ENCODE peak calls at places on chromosomes 7 and 10, in five cellular contexts. J is GM23248, P is H9, Q is esophagus squamous epithelium, H is PC-3. T is an unnamed sample.

GRCh38 chr10:21184216-21184615 is 287.1 kb upstream of the NEBL start:
- DNase-seq in J (no peak), P (no peak), Q (no peak), H (peak; percentile 75), T (no peak)

GRCh38 chr7:148982596-148983219 is 45.6 kb downstream of the PDIA4 start:
- DNase-seq in J (peak; percentile 70), P (no peak), Q (no peak), H (peak; percentile 18), T (no peak)

GRCh38 chr7:44567884-44568283 is 5.8 kb downstream of the DDX56 start:
- DNase-seq in J (no peak), P (no peak), Q (no peak), H (no peak), T (no peak)

GRCh38 chr10:4316166-4316810 is 509.7 kb upstream of the AKR1E2 start:
- DNase-seq in J (peak; percentile 97), P (no peak), Q (no peak), H (no peak), T (no peak)

GRCh38 chr7:43454936-43455518 is 127.9 kb upstream of the STK17A start:
- DNase-seq in J (peak; percentile 72), P (no peak), Q (no peak), H (peak; percentile 66), T (no peak)

GRCh38 chr10:114151486-114151885 is 22.5 kb downstream of the CCDC186 start:
- DNase-seq in J (peak; percentile 93), P (no peak), Q (no peak), H (peak; percentile 81), T (peak; percentile 86)

GRCh38 chr10:1094112-1095057 is 38.2 kb downstream of the WDR37 start:
- DNase-seq in J (no peak), P (no peak), Q (no peak), H (no peak), T (no peak)

GRCh38 chr7:150845471-150845870 is 6.8 kb upstream of the AOC1 start:
- DNase-seq in J (peak; percentile 2), P (peak; percentile 21), Q (no peak), H (no peak), T (no peak)

GRCh38 chr10:96588601-96589419 is 2.0 kb upstream of the TM9SF3 start:
- DNase-seq in J (peak; percentile 52), P (no peak), Q (no peak), H (no peak), T (peak; percentile 63)

GRCh38 chr10:112953075-112953501 is 3.0 kb downstream of the TCF7L2 start:
- DNase-seq in J (peak; percentile 60), P (no peak), Q (no peak), H (no peak), T (no peak)

GRCh38 chr7:26340476-26341018 is 48.9 kb downstream of the SNX10 start:
- DNase-seq in J (no peak), P (no peak), Q (no peak), H (peak; percentile 4), T (no peak)

GRCh38 chr7:99098824-99099498 is 44.9 kb downstream of the SMURF1 start:
- DNase-seq in J (peak; percentile 71), P (no peak), Q (no peak), H (peak; percentile 56), T (no peak)

GRCh38 chr10:79139124-79139835 is 70.5 kb downstream of the ZMIZ1 start:
- DNase-seq in J (peak; percentile 70), P (no peak), Q (no peak), H (no peak), T (no peak)

GRCh38 chr7:87316097-87316700 is 29.3 kb upstream of the CROT start:
- DNase-seq in J (no peak), P (no peak), Q (no peak), H (no peak), T (no peak)

GRCh38 chr10:16559236-16559773 is 37.6 kb upstream of the C1QL3 start:
- DNase-seq in J (no peak), P (no peak), Q (no peak), H (no peak), T (no peak)

GRCh38 chr10:113423877-113424276 is 129.0 kb upstream of the HABP2 start:
- DNase-seq in J (no peak), P (no peak), Q (no peak), H (no peak), T (no peak)

GRCh38 chr10:49074836-49075235 is 40.5 kb downstream of the VSTM4 start:
- DNase-seq in J (no peak), P (no peak), Q (no peak), H (no peak), T (no peak)

GRCh38 chr7:127783267-127783559 is 131.2 kb downstream of the SND1 start:
- DNase-seq in J (no peak), P (no peak), Q (no peak), H (no peak), T (no peak)

GRCh38 chr10:3963191-3963673 is 178.2 kb upstream of the KLF6 start:
- DNase-seq in J (no peak), P (no peak), Q (no peak), H (peak; percentile 7), T (peak; percentile 81)

GRCh38 chr10:53930648-53931047 is 870.4 kb downstream of the PCDH15 start:
- DNase-seq in J (no peak), P (no peak), Q (no peak), H (no peak), T (no peak)

GRCh38 chr10:63917363-63917762 is 396.2 kb downstream of the REEP3 start:
- DNase-seq in J (no peak), P (no peak), Q (no peak), H (no peak), T (no peak)

GRCh38 chr10:65565246-65565645 is 1360.6 kb upstream of the LRRTM3 start:
- DNase-seq in J (no peak), P (no peak), Q (no peak), H (no peak), T (no peak)

GRCh38 chr10:22682237-22683192 is 31.9 kb downstream of the PIP4K2A start:
- DNase-seq in J (peak; percentile 62), P (no peak), Q (no peak), H (peak; percentile 78), T (peak; percentile 64)

GRCh38 chr7:157384301-157384700 is 47.5 kb downstream of the DNAJB6 start:
- DNase-seq in J (no peak), P (no peak), Q (no peak), H (peak; percentile 74), T (no peak)

GRCh38 chr7:30717181-30717580 is 34.8 kb upstream of the INMT start:
- DNase-seq in J (peak; percentile 36), P (peak; percentile 71), Q (no peak), H (peak; percentile 67), T (peak; percentile 50)

GRCh38 chr7:20164420-20165145 is 52.6 kb downstream of the MACC1 start:
- DNase-seq in J (peak; percentile 76), P (no peak), Q (no peak), H (no peak), T (no peak)

GRCh38 chr10:72379776-72380175 is 25.1 kb upstream of the DNAJB12 start:
- DNase-seq in J (no peak), P (no peak), Q (no peak), H (no peak), T (no peak)

GRCh38 chr7:128409435-128410091 is at the start of gene IMPDH1:
- DNase-seq in J (peak; percentile 88), P (peak; percentile 92), Q (peak; percentile 42), H (peak; percentile 71), T (no peak)

GRCh38 chr10:100345570-100346330 is 1.3 kb upstream of the SCD start:
- DNase-seq in J (peak; percentile 74), P (no peak), Q (no peak), H (peak; percentile 38), T (no peak)

GRCh38 chr10:120506674-120507073 is 49.6 kb downstream of the PLPP4 start:
- DNase-seq in J (peak; percentile 91), P (no peak), Q (no peak), H (no peak), T (no peak)

GRCh38 chr10:61765176-61766087 is 102.7 kb downstream of the CABCOCO1 start:
- DNase-seq in J (no peak), P (no peak), Q (no peak), H (no peak), T (no peak)
- H3K27ac ChIP-seq in J (no peak overlapping the region), P (no peak overlapping the region), Q (no peak overlapping the region), H (no peak overlapping the region), T (no peak overlapping the region)

GRCh38 chr7:104838537-104839299 is 175.3 kb upstream of the KMT2E start:
- DNase-seq in J (no peak), P (no peak), Q (no peak), H (no peak), T (no peak)
- H3K27ac ChIP-seq in J (no peak overlapping the region), P (no peak overlapping the region), Q (no peak overlapping the region), H (no peak overlapping the region), T (no peak overlapping the region)

DNA sequence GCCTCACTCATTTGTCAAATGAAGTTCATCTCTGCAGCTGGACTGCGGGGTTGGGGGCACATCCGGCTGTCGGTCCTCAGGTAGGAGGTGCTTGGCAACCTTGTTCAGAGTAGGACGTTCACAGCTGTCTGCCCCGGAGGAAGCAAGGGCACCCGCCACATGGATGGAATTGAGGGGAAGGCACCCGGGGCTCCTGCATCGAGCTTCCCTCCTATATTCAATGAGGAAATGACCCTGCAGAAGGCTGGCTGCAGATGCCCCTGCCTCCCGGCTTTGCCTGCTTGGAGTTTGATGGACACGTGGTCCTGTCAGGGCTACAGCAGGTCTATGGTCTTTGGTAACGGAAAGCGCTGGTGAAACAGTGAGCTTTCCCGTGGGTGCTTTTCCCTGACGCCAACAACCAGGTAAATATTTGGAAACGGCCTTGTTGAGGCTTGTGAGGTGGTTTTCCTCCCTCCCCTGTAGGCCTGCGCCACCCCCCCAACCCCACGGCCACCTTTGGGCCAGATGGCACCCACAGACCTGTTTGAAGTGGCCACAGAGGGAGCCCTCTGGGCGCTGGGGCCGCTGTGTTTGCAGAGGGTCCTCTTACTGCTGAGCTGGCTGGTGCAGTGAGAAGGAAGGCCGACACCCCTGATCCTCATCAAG is 32.9 kb downstream of the HTRA1 start:
- DNase-seq in J (no peak), P (no peak), Q (no peak), H (peak; percentile 37), T (no peak)
- H3K27ac ChIP-seq in J (peak overlapping the region; percentile 91), P (no peak overlapping the region), Q (peak overlapping the region; percentile 76), H (peak overlapping the region; percentile 74), T (peak overlapping the region; percentile 84)

GRCh38 chr10:27724287-27724686 is 21.3 kb downstream of the MKX start:
- DNase-seq in J (peak; percentile 63), P (peak; percentile 38), Q (no peak), H (peak; percentile 17), T (no peak)

GRCh38 chr10:27730041-27730440 is 15.6 kb downstream of the MKX start:
- DNase-seq in J (no peak), P (no peak), Q (no peak), H (no peak), T (no peak)
- H3K27ac ChIP-seq in J (no peak overlapping the region), P (no peak overlapping the region), Q (no peak overlapping the region), H (no peak overlapping the region), T (no peak overlapping the region)

DNA sequence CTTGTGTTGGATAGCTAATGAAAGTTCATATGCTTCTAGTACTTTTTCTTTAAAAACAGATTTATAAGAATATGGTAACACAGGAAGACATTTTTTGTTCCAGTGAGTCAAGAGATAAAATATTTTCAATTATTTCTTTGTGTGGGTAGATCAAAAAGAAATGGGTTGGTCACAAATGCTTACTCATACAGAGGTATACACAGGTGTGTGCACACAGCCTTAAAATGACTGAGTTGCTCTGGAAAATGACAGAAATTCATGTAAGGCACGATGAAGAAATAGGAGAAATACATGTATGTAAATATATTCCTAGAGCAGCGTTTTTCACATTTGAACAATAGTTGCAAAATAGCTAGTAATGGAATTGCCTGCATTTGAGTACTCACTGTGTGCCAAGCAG is 66.0 kb downstream of the ST7 start:
- DNase-seq in J (no peak), P (no peak), Q (no peak), H (peak; percentile 60), T (no peak)
- H3K27ac ChIP-seq in J (no peak overlapping the region), P (no peak overlapping the region), Q (no peak overlapping the region), H (no peak overlapping the region), T (peak overlapping the region; percentile 21)